ENCODE peak calls at places on chromosomes 16 and 17, in six cellular contexts. Q is SK-N-SH, G is K562, N is GM12878, Y is H1, Z is HepG2. C is an unnamed sample.

GRCh38 chr17:42647778-42648177 is 11.3 kb upstream of the TUBG2 start:
- DNase-seq in G (no peak), Q (no peak), N (peak), Y (no peak), Z (no peak), C (no peak)

GRCh38 chr16:86566966-86567700 is 504 bp downstream of the FOXC2 start:
- DNase-seq in N (no peak), Y (peak), Q (no peak), Z (no peak), G (no peak), C (no peak)

GRCh38 chr16:6146874-6147425 is 1049.4 kb upstream of the EEF2KMT start:
- DNase-seq in G (no peak), Y (peak), Q (no peak), Z (no peak), N (no peak), C (no peak)

GRCh38 chr17:2158011-2158410 is 103.1 kb downstream of the HIC1 start:
- DNase-seq in N (no peak), Q (no peak), G (no peak), Z (peak), Y (no peak), C (peak)

GRCh38 chr17:78958556-78959191 is 21.0 kb downstream of the LGALS3BP start:
- DNase-seq in Q (no peak), Y (no peak), Z (no peak), G (peak), N (no peak), C (no peak)

GRCh38 chr16:3249020-3249419 is 7.4 kb downstream of the MEFV start:
- DNase-seq in Y (no peak), Z (no peak), N (no peak), Q (no peak), G (no peak), C (no peak)

GRCh38 chr17:69729937-69730336 is 315.4 kb downstream of the MAP2K6 start:
- DNase-seq in Z (no peak), G (no peak), N (no peak), Y (no peak), Q (no peak), C (no peak)

GRCh38 chr17:7835818-7836595 is 2.0 kb downstream of the KDM6B start:
- DNase-seq in G (no peak), Y (peak), Z (peak), Q (peak), N (no peak), C (peak)

GRCh38 chr17:45293413-45294211 is 23.2 kb downstream of the MAP3K14 start:
- DNase-seq in N (no peak), G (peak), Y (no peak), Z (peak), Q (no peak), C (peak)

GRCh38 chr17:51860934-51861561 is 297.5 kb downstream of the CA10 start:
- DNase-seq in Q (peak), N (no peak), G (peak), Y (peak), Z (peak), C (peak)

GRCh38 chr17:29412780-29413565 is 22.8 kb downstream of the TAOK1 start:
- DNase-seq in N (no peak), Z (no peak), G (no peak), Y (peak), Q (no peak), C (no peak)

GRCh38 chr17:77127735-77128361 is 12.9 kb upstream of the SEC14L1 start:
- DNase-seq in G (peak), Y (no peak), N (no peak), Q (no peak), Z (no peak), C (peak)

GRCh38 chr16:81029930-81030604 is 5.6 kb upstream of the ATMIN start:
- DNase-seq in Z (no peak), Y (no peak), Q (no peak), G (no peak), N (no peak), C (no peak)
- TF ChIP-seq GABPA in Z (no peak), Y (no peak), Q (no peak), G (no peak), N (no peak), C (no peak)

GRCh38 chr17:56886288-56886721 is 27.5 kb downstream of the TRIM25 start:
- DNase-seq in Y (no peak), N (no peak), Z (peak), Q (no peak), G (no peak), C (no peak)

GRCh38 chr17:56890390-56890789 is 23.5 kb downstream of the TRIM25 start:
- DNase-seq in N (no peak), G (no peak), Y (no peak), Q (no peak), Z (no peak), C (no peak)

GRCh38 chr17:56884483-56885144 is 29.2 kb downstream of the TRIM25 start:
- DNase-seq in G (no peak), N (no peak), Z (no peak), Y (no peak), Q (no peak), C (no peak)

GRCh38 chr17:56887105-56887504 is 26.7 kb downstream of the TRIM25 start:
- DNase-seq in Y (no peak), Z (no peak), G (no peak), N (no peak), Q (no peak), C (no peak)

GRCh38 chr17:56887552-56888467 is 26.0 kb downstream of the TRIM25 start:
- DNase-seq in Q (no peak), Y (no peak), G (no peak), N (no peak), Z (peak), C (no peak)
- TF ChIP-seq CTCF in Q (no peak), Y (no peak), G (no peak), N (no peak), Z (no peak), C (no peak)

DNA sequence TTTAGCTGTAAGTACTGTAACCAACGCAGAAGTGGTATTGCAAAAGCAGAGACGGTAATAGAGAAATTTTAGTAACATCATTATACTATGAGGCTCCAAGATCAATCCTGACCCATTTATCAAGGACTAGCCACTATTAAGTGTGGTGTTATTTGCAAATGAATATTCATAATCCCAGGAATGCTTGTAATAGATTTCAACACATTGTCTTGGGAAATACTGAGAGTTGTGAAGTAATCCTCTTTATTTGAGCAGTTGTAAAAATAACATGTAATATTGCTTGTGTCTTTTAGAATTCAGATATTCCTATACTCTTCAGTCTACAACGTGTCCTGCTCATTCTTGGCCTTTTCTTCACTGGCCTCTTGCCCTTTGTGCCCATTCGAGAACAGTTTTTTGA is 46.4 kb downstream of the GDPD1 start:
- DNase-seq in Y (no peak), N (no peak), G (no peak), Z (no peak), Q (no peak), C (no peak)
- TF ChIP-seq GABPA in Y (no peak), N (no peak), G (no peak), Z (no peak), Q (no peak), C (no peak)

DNA sequence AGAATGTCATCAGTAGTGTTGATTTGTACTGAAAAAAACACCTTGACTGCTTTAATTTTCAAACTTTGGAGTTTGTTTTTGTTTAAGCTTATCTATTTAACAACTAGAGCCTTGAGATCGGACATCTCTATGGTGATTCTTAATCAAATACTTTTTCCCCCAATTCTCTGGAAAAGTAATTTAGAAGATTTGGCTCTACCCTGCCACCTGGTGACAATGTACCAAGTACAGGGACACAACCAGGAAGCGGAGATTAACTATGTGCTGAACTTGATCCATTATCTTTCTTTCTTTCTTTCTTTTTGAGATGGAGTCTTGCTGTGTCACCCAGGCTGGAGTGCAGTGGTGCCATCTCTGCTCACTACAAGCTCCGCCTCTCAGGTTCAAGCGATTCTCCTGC is 30.8 kb downstream of the USP43 start:
- DNase-seq in G (no peak), Q (no peak), N (no peak), Y (no peak), Z (peak), C (no peak)
- TF ChIP-seq CTCF in G (no peak), Q (peak), N (no peak), Y (peak), Z (peak), C (no peak)

GRCh38 chr16:1772362-1772907 is at the start of gene EME2:
- DNase-seq in G (peak), Z (peak), Q (peak), N (no peak), Y (no peak), C (peak)
- TF ChIP-seq GABPA in G (no peak), Z (no peak), Q (no peak), N (no peak), Y (no peak), C (no peak)

C was measured in HL-60.